ENCODE peak calls at places on chromosomes 13 and 19, in ten cellular contexts. V is CD8-positive, alpha-beta T cell; I is bronchial epithelial cell; J is heart right ventricle; L is left lung; A is Caco-2; O is heart left ventricle; Z is lower leg skin; Q is pancreas; Y is colonic mucosa. U is an unnamed sample.
A peak's percentile ranks its signal among the peaks of the same experiment; 100 is the strongest.

GRCh38 chr13:60627071-60627686 is 230.2 kb downstream of the TDRD3 start:
- DNase-seq in Q (peak; percentile 10), L (no peak), O (no peak), Z (no peak), A (peak; percentile 44), V (no peak), Y (no peak), I (peak; percentile 31), J (no peak), U (no peak)

GRCh38 chr13:89969996-89970709 is 1377.3 kb upstream of the MIR17HG start:
- DNase-seq in O (no peak), Y (no peak), A (no peak), I (no peak), Z (no peak), L (no peak), Q (no peak), V (no peak), J (no peak), U (no peak)

GRCh38 chr13:95403349-95404140 is 102.3 kb upstream of the ABCC4 start:
- DNase-seq in I (no peak), O (no peak), A (peak; percentile 38), L (no peak), Q (no peak), J (no peak), V (no peak), Y (no peak), Z (no peak), U (no peak)

GRCh38 chr13:75135325-75135825 is 346.6 kb downstream of the TBC1D4 start:
- DNase-seq in A (no peak), Z (no peak), L (no peak), Q (no peak), Y (no peak), V (no peak), I (peak; percentile 84), J (no peak), O (no peak), U (no peak)

GRCh38 chr19:33289261-33289660 is 13.1 kb downstream of the CEBPA start:
- DNase-seq in O (no peak), L (no peak), J (no peak), V (no peak), A (no peak), Q (no peak), Z (no peak), I (no peak), Y (no peak), U (no peak)

GRCh38 chr13:41915096-41915495 is 45.8 kb downstream of the VWA8 start:
- DNase-seq in Q (no peak), Z (no peak), V (no peak), J (no peak), I (peak; percentile 79), Y (no peak), A (no peak), O (no peak), L (no peak), U (no peak)

GRCh38 chr13:21894703-21895699 is 224.1 kb downstream of the FGF9 start:
- DNase-seq in J (no peak), V (no peak), O (no peak), Y (no peak), Q (no peak), L (no peak), Z (no peak), I (no peak), A (no peak), U (no peak)

GRCh38 chr13:43445651-43446050 is 341.1 kb downstream of the ENOX1 start:
- DNase-seq in I (no peak), Z (no peak), O (no peak), V (no peak), Y (no peak), A (no peak), J (no peak), Q (no peak), L (no peak), U (no peak)

GRCh38 chr19:45231891-45232290 is 13.3 kb downstream of the EXOC3L2 start:
- DNase-seq in A (no peak), Z (no peak), Y (no peak), I (peak; percentile 97), V (no peak), O (no peak), J (no peak), L (no peak), Q (no peak), U (no peak)

GRCh38 chr13:22517544-22517943 is 663.2 kb upstream of the SGCG start:
- DNase-seq in O (no peak), J (no peak), V (no peak), I (peak; percentile 10), Z (no peak), L (no peak), Y (no peak), A (no peak), Q (no peak), U (no peak)

GRCh38 chr19:11693505-11694499 is 44.9 kb downstream of the ZNF823 start:
- DNase-seq in L (no peak), I (peak; percentile 62), Q (no peak), J (no peak), O (no peak), V (no peak), Y (peak; percentile 26), A (peak; percentile 69), Z (no peak), U (no peak)

GRCh38 chr13:52348081-52348480 is 57.9 kb downstream of the THSD1 start:
- DNase-seq in Y (no peak), A (no peak), I (peak; percentile 21), L (no peak), Q (no peak), J (no peak), V (no peak), O (no peak), Z (no peak), U (no peak)

GRCh38 chr19:1210227-1210538 is 4.6 kb downstream of the STK11 start:
- DNase-seq in Y (no peak), L (no peak), Q (no peak), A (no peak), O (no peak), V (no peak), I (no peak), J (no peak), Z (no peak), U (no peak)

GRCh38 chr19:40908981-40909380 is 26.9 kb upstream of the CYP2A7 start:
- DNase-seq in Z (no peak), L (no peak), J (no peak), O (no peak), A (peak; percentile 64), I (no peak), V (no peak), Y (no peak), Q (no peak), U (no peak)
- H3K4me3 ChIP-seq in Z (no peak overlapping the region), L (no peak overlapping the region), J (no peak overlapping the region), O (peak overlapping the region; percentile 52), A (no peak overlapping the region), I (no peak overlapping the region), V (peak overlapping the region; percentile 51), Y (no peak overlapping the region), Q (no peak overlapping the region), U (no peak overlapping the region)

DNA sequence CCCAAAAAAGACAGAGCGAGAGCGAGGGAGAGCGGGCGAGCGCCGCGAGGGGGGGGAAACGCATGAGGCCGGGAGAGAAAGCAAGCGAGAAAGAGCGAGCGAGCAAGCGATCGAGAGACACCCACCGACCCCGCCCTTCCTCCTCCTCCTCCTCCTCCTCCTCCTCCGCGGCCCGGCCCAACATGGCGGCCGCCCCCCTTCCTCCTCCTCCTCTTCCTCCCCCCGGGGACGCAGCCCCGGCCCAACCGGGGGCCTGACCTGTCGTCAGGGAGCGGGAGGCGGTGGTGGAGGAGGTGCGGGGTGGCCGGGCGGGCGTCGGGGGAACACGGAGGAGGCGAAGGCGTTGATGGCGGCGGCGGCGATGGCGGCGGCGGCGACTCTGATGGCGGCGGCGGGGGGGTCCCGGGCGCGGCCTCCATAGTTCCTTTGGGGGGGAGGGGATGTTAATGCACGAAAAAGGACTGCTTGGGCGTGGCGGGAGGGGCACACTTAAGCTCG is 1.4 kb downstream of the ZC3H4 start:
- DNase-seq in V (peak; percentile 88), J (peak; percentile 92), Z (peak; percentile 96), L (peak; percentile 97), I (peak; percentile 39), O (peak; percentile 94), Q (peak; percentile 80), A (peak; percentile 90), Y (peak; percentile 90), U (peak; percentile 85)
- H3K4me3 ChIP-seq in V (peak overlapping the region; percentile 94), J (peak overlapping the region; percentile 83), Z (peak overlapping the region; percentile 94), L (peak overlapping the region; percentile 83), I (peak overlapping the region; percentile 69), O (peak overlapping the region; percentile 76), Q (peak overlapping the region; percentile 90), A (peak overlapping the region; percentile 64), Y (peak overlapping the region; percentile 81), U (peak overlapping the region; percentile 79)

GRCh38 chr19:4413588-4413987 is 11.1 kb downstream of the CHAF1A start:
- DNase-seq in V (no peak), Z (no peak), Q (no peak), Y (no peak), I (no peak), L (no peak), A (no peak), J (no peak), O (no peak), U (no peak)

GRCh38 chr19:4414144-4414799 is 11.8 kb downstream of the CHAF1A start:
- DNase-seq in Z (no peak), A (no peak), L (no peak), V (no peak), Y (no peak), Q (no peak), J (no peak), O (no peak), I (peak; percentile 41), U (no peak)

GRCh38 chr19:4406626-4407025 is 4.2 kb downstream of the CHAF1A start:
- DNase-seq in O (no peak), J (no peak), Q (no peak), V (no peak), Y (no peak), A (no peak), Z (no peak), L (peak; percentile 4), I (no peak), U (no peak)

GRCh38 chr19:4405977-4406376 is 3.5 kb downstream of the CHAF1A start:
- DNase-seq in Z (no peak), Y (no peak), O (no peak), J (no peak), L (no peak), V (no peak), Q (no peak), A (no peak), I (no peak), U (no peak)

GRCh38 chr19:4409123-4409933 is 6.9 kb downstream of the CHAF1A start:
- DNase-seq in L (peak; percentile 69), Q (no peak), V (no peak), Y (no peak), Z (no peak), O (no peak), I (no peak), A (no peak), J (no peak), U (no peak)
- H3K4me3 ChIP-seq in L (no peak overlapping the region), Q (no peak overlapping the region), V (no peak overlapping the region), Y (no peak overlapping the region), Z (no peak overlapping the region), O (no peak overlapping the region), I (no peak overlapping the region), A (no peak overlapping the region), J (no peak overlapping the region), U (no peak overlapping the region)

DNA sequence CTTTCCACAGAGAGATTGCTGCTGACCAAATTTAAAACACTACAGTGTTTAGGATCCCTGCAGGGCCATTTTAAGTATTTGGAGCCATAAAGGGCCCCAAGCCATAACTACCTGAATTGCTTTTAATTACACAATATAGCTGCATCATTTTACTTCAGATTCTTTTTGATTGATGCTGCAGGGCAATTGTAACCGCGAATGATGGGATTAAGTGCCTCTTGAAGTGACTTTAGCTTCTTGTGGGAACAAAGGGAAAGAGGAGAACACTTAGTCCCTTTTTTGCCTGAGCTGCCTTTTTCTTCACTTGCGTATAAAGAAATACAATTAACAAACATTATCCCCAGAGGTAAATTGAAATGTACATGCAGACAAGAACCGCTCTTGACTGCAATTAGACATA is 228.5 kb downstream of the ZIC5 start:
- DNase-seq in J (no peak), Y (no peak), V (no peak), L (no peak), Z (no peak), Q (no peak), A (no peak), I (no peak), O (no peak), U (no peak)
- H3K4me3 ChIP-seq in J (no peak overlapping the region), Y (no peak overlapping the region), V (no peak overlapping the region), L (no peak overlapping the region), Z (no peak overlapping the region), Q (no peak overlapping the region), A (no peak overlapping the region), I (no peak overlapping the region), O (no peak overlapping the region), U (no peak overlapping the region)